ENCODE peak calls at places on chromosomes 5 and 9, in six cellular contexts. O, J, Z, K, F and P are unnamed samples. For H3K36me3, the result is how much of the 10 kb centered on the place peaks cover.

GRCh38 chr5:55360190-55360589 is 52.4 kb downstream of the MTREX start:
- DNase-seq in F (no peak), Z (peak), J (peak), O (no peak), K (no peak), P (no peak)

GRCh38 chr9:18474778-18475177 is 825 bp downstream of the ADAMTSL1 start:
- DNase-seq in J (peak), O (no peak), K (no peak), F (no peak), Z (peak), P (no peak)

GRCh38 chr9:113656771-113657670 is 193.5 kb downstream of the RGS3 start:
- DNase-seq in J (no peak), O (peak), F (no peak), K (peak), Z (no peak), P (no peak)

GRCh38 chr9:74729129-74729710 is 158.5 kb downstream of the TRPM6 start:
- DNase-seq in J (no peak), F (no peak), Z (peak), O (no peak), K (no peak), P (no peak)

GRCh38 chr5:148660346-148660660 is 6.0 kb upstream of the HTR4 start:
- DNase-seq in F (no peak), Z (no peak), K (no peak), O (no peak), J (no peak), P (no peak)

GRCh38 chr5:151895660-151896040 is 29.0 kb downstream of the GLRA1 start:
- DNase-seq in K (no peak), F (no peak), J (no peak), Z (peak), O (peak), P (no peak)

GRCh38 chr5:23977996-23978395 is 470.6 kb downstream of the PRDM9 start:
- DNase-seq in K (peak), O (peak), J (no peak), Z (no peak), F (no peak), P (no peak)

GRCh38 chr9:86836797-86837196 is 110.5 kb downstream of the GAS1 start:
- DNase-seq in K (no peak), Z (no peak), F (no peak), J (no peak), O (no peak), P (no peak)

GRCh38 chr5:124730381-124730780 is 16.1 kb downstream of the ZNF608 start:
- DNase-seq in Z (no peak), F (no peak), O (no peak), J (no peak), K (no peak), P (no peak)

GRCh38 chr5:168347786-168348414 is 56.5 kb downstream of the WWC1 start:
- DNase-seq in Z (no peak), K (no peak), J (no peak), O (no peak), F (no peak), P (no peak)

GRCh38 chr5:101176605-101177004 is 273.5 kb upstream of the ST8SIA4 start:
- DNase-seq in Z (no peak), O (no peak), K (no peak), F (no peak), J (no peak), P (no peak)

GRCh38 chr5:139960723-139961383 is 82.2 kb downstream of the NRG2 start:
- DNase-seq in O (peak), Z (no peak), F (no peak), K (peak), J (no peak), P (peak)

GRCh38 chr9:110900451-110900850 is 137.8 kb downstream of the LPAR1 start:
- DNase-seq in J (peak), O (no peak), Z (no peak), K (no peak), F (no peak), P (no peak)

GRCh38 chr5:178142642-178143041 is 11.0 kb downstream of the NHP2 start:
- DNase-seq in O (no peak), K (no peak), J (no peak), F (no peak), Z (no peak), P (no peak)

GRCh38 chr5:124736111-124736813 is 10.2 kb downstream of the ZNF608 start:
- DNase-seq in Z (peak), J (peak), K (no peak), O (no peak), F (no peak), P (no peak)

GRCh38 chr9:14652729-14653377 is 40.4 kb downstream of the ZDHHC21 start:
- DNase-seq in O (no peak), F (no peak), Z (peak), K (peak), J (peak), P (no peak)

GRCh38 chr5:89723907-89724306 is 685.6 kb downstream of the CETN3 start:
- DNase-seq in F (no peak), J (no peak), O (no peak), Z (no peak), K (no peak), P (no peak)

GRCh38 chr9:105359899-105360298 is 87.9 kb upstream of the FSD1L start:
- DNase-seq in J (peak), Z (peak), F (peak), O (no peak), K (no peak), P (no peak)

GRCh38 chr9:105360344-105360743 is 87.5 kb upstream of the FSD1L start:
- DNase-seq in Z (no peak), O (no peak), F (no peak), K (peak), J (no peak), P (no peak)

GRCh38 chr9:105362470-105362869 is 85.4 kb upstream of the FSD1L start:
- DNase-seq in J (no peak), F (no peak), Z (no peak), O (no peak), K (no peak), P (no peak)

GRCh38 chr9:105363842-105364241 is 84.0 kb upstream of the FSD1L start:
- DNase-seq in O (no peak), Z (no peak), K (no peak), F (no peak), J (no peak), P (no peak)

DNA sequence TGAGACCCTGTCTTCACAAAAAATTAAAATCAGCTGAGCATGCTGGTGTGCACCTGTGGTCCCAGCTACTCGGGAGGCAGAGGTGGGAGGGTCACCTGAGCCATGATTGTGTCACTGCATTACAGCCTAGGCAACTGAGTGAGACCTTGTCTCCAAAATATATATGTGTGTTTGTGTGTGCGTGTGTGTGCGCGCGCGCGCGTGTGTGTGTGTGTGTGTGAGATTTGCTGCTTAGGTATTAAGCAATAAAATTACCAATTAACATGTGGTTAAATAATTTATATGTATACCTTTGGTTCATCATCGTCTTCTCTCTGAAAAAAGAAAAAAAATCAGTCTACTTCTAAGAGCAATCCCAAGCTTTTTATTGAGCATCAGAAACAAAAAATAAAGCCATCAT is 86.0 kb upstream of the FSD1L start:
- DNase-seq in Z (no peak), K (no peak), J (no peak), O (no peak), F (no peak), P (no peak)
- H3K36me3 ChIP-seq in Z (under half), K (under half), J (under half), O (under half), F (under half), P (under half)

GRCh38 chr5:14681236-14681752 is 16.8 kb downstream of the OTULIN start:
- DNase-seq in K (no peak), O (no peak), Z (peak), J (no peak), F (no peak), P (no peak)

GRCh38 chr5:14684757-14685156 is 20.2 kb downstream of the OTULIN start:
- DNase-seq in F (no peak), J (no peak), O (no peak), K (no peak), Z (no peak), P (no peak)

GRCh38 chr5:14685757-14686156 is 21.2 kb downstream of the OTULIN start:
- DNase-seq in Z (peak), O (peak), K (peak), J (peak), F (peak), P (no peak)

GRCh38 chr5:14686517-14686916 is 22.0 kb downstream of the OTULIN start:
- DNase-seq in J (no peak), F (no peak), K (no peak), O (no peak), Z (no peak), P (no peak)

GRCh38 chr5:14683906-14684455 is 19.5 kb downstream of the OTULIN start:
- DNase-seq in J (no peak), O (no peak), K (no peak), Z (no peak), F (no peak), P (no peak)
- H3K36me3 ChIP-seq in J (under half), O (half or more), K (under half), Z (under half), F (under half), P (half or more)

DNA sequence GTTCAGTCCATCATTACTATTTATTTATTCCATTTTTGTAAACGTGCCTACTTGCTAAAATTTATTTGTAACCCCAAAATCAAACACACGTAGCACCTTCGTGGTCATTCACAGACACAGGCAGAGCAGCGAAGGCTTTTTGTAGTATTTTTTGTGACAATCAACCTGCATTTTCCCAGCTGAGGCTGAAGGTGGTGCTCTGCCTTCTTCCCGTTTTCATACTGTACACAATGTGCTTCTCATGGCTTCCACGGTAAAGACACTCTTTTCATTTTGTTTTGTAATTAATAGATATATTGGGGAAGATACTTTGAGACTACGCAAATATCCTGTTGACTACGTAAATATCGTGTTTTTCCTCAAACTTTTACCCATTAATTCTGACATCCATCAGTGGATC is 19.4 kb downstream of the DAP start:
- DNase-seq in K (no peak), J (no peak), F (no peak), Z (no peak), O (no peak), P (no peak)
- H3K36me3 ChIP-seq in K (under half), J (under half), F (under half), Z (under half), O (half or more), P (half or more)

GRCh38 chr5:32126691-32127090 is 47.4 kb downstream of the GOLPH3 start:
- DNase-seq in O (no peak), F (no peak), Z (no peak), K (no peak), J (peak), P (no peak)

GRCh38 chr5:32130865-32131264 is 43.3 kb downstream of the GOLPH3 start:
- DNase-seq in O (no peak), F (no peak), K (no peak), J (no peak), Z (no peak), P (no peak)

GRCh38 chr5:32131604-32132003 is 42.5 kb downstream of the GOLPH3 start:
- DNase-seq in J (no peak), Z (no peak), O (no peak), F (no peak), K (no peak), P (no peak)

GRCh38 chr5:32127759-32128158 is 46.4 kb downstream of the GOLPH3 start:
- DNase-seq in O (peak), F (no peak), K (no peak), Z (no peak), J (no peak), P (no peak)

DNA sequence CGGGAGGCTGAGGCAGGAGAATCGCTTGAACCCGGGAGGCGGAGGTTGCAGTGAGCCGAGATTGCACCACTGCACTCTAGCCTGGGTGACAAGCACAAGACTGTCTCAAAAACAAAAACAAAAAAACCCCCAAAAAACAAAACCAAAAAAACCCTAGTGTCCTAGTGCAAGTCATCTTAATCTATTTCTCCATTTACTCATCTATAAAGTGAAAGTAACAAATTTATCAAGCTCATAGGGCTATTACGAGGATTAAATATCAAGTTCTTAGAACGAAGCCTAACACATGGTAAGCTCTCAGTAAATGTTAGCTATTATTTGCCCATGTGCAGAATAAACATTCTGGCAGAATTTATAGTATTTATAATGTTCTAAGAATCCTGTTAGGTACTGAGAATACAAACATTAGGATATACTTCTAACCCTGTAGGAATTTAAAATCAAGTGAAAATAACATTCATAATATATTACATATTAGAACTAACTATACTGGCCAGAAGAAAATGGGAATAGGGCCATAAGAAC is 45.0 kb downstream of the GOLPH3 start:
- DNase-seq in Z (no peak), O (no peak), F (no peak), K (no peak), J (no peak), P (no peak)
- H3K36me3 ChIP-seq in Z (under half), O (half or more), F (under half), K (under half), J (under half), P (half or more)

GRCh38 chr9:35734096-35734495 is 1.6 kb downstream of the CREB3 start:
- DNase-seq in O (no peak), Z (no peak), J (peak), F (no peak), K (no peak), P (no peak)
- H3K36me3 ChIP-seq in O (half or more), Z (under half), J (under half), F (under half), K (under half), P (half or more)

GRCh38 chr5:38996123-38996522 is 78.1 kb downstream of the RICTOR start:
- DNase-seq in Z (no peak), J (no peak), F (no peak), O (no peak), K (no peak), P (no peak)

GRCh38 chr5:38994329-38994927 is 79.8 kb downstream of the RICTOR start:
- DNase-seq in J (peak), K (peak), F (no peak), O (peak), Z (peak), P (no peak)

GRCh38 chr5:38999037-38999436 is 75.2 kb downstream of the RICTOR start:
- DNase-seq in O (no peak), Z (no peak), K (no peak), J (no peak), F (no peak), P (no peak)

GRCh38 chr5:39001683-39002082 is 72.5 kb downstream of the RICTOR start:
- DNase-seq in J (no peak), F (no peak), K (no peak), Z (no peak), O (no peak), P (no peak)

GRCh38 chr5:38997579-38997978 is 76.6 kb downstream of the RICTOR start:
- DNase-seq in Z (no peak), K (no peak), F (no peak), J (no peak), O (no peak), P (no peak)
- H3K36me3 ChIP-seq in Z (under half), K (under half), F (under half), J (under half), O (under half), P (half or more)

DNA sequence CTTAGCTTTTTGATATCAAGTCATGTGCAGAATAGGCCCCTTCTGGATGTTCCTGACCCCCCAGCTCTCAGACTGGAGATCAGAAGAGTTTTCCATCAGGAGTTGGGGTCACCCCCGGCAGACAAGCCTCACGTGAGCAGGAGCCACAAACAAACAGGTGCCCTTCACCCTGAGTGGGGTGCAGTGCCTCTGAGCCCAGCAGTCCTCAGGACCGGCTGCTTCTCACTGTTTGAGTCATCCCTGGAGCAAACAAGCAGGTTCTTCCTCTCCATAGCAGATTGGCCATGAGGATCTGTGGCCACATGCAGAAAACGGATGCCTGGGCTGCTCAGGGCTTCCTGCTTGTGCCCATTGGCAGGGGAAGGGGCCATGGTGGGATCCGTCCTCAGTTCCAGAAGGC is 47.0 kb downstream of the LRSAM1 start:
- DNase-seq in F (no peak), O (no peak), K (no peak), Z (no peak), J (no peak), P (no peak)
- H3K36me3 ChIP-seq in F (under half), O (under half), K (under half), Z (under half), J (half or more), P (under half)